ENCODE peak calls at places on chromosomes 13 and 19, in ten cellular contexts. V is stimulated activated CD4-positive, alpha-beta T cell treated with anti-CD3 and anti-CD28 coated beads, Interleukin-15, amount 100 ng/mL, for 24 hours; E is pons; W is foreskin keratinocyte; Z is GOT3; C is kidney epithelial cell; R is caudate nucleus; H is hepatocyte; J is iris pigment epithelial cell; G is T-cell. S is an unnamed sample.

GRCh38 chr13:36105726-36106125 is 25.5 kb downstream of the DCLK1 start:
- DNase-seq in V (no peak), E (no peak), W (no peak), Z (no peak), C (no peak), R (no peak), H (no peak), J (no peak), G (no peak), S (no peak)

GRCh38 chr19:42270346-42271044 is 1.4 kb downstream of the CIC start:
- DNase-seq in V (peak), E (peak), W (peak), Z (no peak), C (no peak), R (peak), H (no peak), J (peak), G (peak), S (no peak)

GRCh38 chr13:23455401-23456185 is 22.1 kb upstream of the SACS start:
- DNase-seq in V (no peak), E (no peak), W (peak), Z (no peak), C (no peak), R (no peak), H (no peak), J (no peak), G (no peak), S (no peak)

GRCh38 chr13:110186221-110186838 is 120.6 kb downstream of the COL4A1 start:
- DNase-seq in V (no peak), E (no peak), W (no peak), Z (no peak), C (no peak), R (no peak), H (peak), J (no peak), G (no peak), S (no peak)

GRCh38 chr19:49327878-49328544 is 3.0 kb upstream of the SLC6A16 start:
- DNase-seq in V (peak), E (no peak), W (peak), Z (no peak), C (no peak), R (no peak), H (no peak), J (peak), G (peak), S (no peak)

GRCh38 chr19:53771133-53771532 is 53.0 kb downstream of the NLRP12 start:
- DNase-seq in V (no peak), E (no peak), W (peak), Z (no peak), C (no peak), R (no peak), H (peak), J (no peak), G (no peak), S (no peak)

GRCh38 chr19:13297023-13297422 is 146.8 kb downstream of the IER2 start:
- DNase-seq in V (no peak), E (no peak), W (no peak), Z (no peak), C (no peak), R (no peak), H (no peak), J (peak), G (no peak), S (no peak)

GRCh38 chr13:101795025-101795424 is 342.6 kb downstream of the ITGBL1 start:
- DNase-seq in V (no peak), E (no peak), W (no peak), Z (no peak), C (no peak), R (no peak), H (no peak), J (no peak), G (no peak), S (no peak)

GRCh38 chr13:36332986-36333385 is 13.2 kb downstream of the SPART start:
- DNase-seq in V (no peak), E (no peak), W (peak), Z (no peak), C (no peak), R (no peak), H (no peak), J (peak), G (no peak), S (no peak)

GRCh38 chr13:30745917-30746686 is 10.8 kb downstream of the ALOX5AP start:
- DNase-seq in V (no peak), E (peak), W (no peak), Z (no peak), C (no peak), R (no peak), H (peak), J (no peak), G (no peak), S (peak)

GRCh38 chr13:24161980-24162517 is 1.5 kb downstream of the SPATA13 start:
- DNase-seq in V (no peak), E (peak), W (no peak), Z (no peak), C (no peak), R (no peak), H (no peak), J (no peak), G (no peak), S (no peak)

GRCh38 chr13:80477641-80478443 is 136.9 kb upstream of the SPRY2 start:
- DNase-seq in V (no peak), E (no peak), W (peak), Z (no peak), C (no peak), R (no peak), H (peak), J (no peak), G (no peak), S (no peak)

GRCh38 chr13:34751492-34751891 is 190.6 kb upstream of the NBEA start:
- DNase-seq in V (no peak), E (no peak), W (no peak), Z (no peak), C (no peak), R (no peak), H (no peak), J (no peak), G (no peak), S (no peak)

GRCh38 chr19:6551607-6552450 is 21.0 kb downstream of the TNFSF9 start:
- DNase-seq in V (peak), E (no peak), W (no peak), Z (no peak), C (no peak), R (no peak), H (peak), J (no peak), G (peak), S (no peak)

GRCh38 chr13:50200562-50200961 is 185.3 kb downstream of the KCNRG start:
- DNase-seq in V (no peak), E (no peak), W (no peak), Z (no peak), C (no peak), R (no peak), H (no peak), J (no peak), G (no peak), S (no peak)

GRCh38 chr13:112900691-112901091 is 68.3 kb upstream of the MCF2L start:
- DNase-seq in V (no peak), E (no peak), W (no peak), Z (no peak), C (no peak), R (no peak), H (no peak), J (no peak), G (no peak), S (no peak)

GRCh38 chr19:4267101-4267900 is 11.8 kb upstream of the SHD start:
- DNase-seq in V (peak), E (no peak), W (peak), Z (no peak), C (no peak), R (no peak), H (peak), J (peak), G (peak), S (peak)

GRCh38 chr13:100987993-100988392 is 313.4 kb upstream of the TMTC4 start:
- DNase-seq in V (no peak), E (peak), W (peak), Z (no peak), C (no peak), R (peak), H (no peak), J (peak), G (no peak), S (no peak)

GRCh38 chr19:40798223-40798996 is 581 bp upstream of the EGLN2 start:
- DNase-seq in V (peak), E (peak), W (peak), Z (peak), C (peak), R (peak), H (peak), J (peak), G (peak), S (peak)

GRCh38 chr19:7978196-7978825 is 27.1 kb downstream of the ELAVL1 start:
- DNase-seq in V (no peak), E (no peak), W (no peak), Z (no peak), C (no peak), R (no peak), H (no peak), J (peak), G (no peak), S (no peak)

GRCh38 chr13:50950808-50951207 is 41.2 kb downstream of the RNASEH2B start:
- DNase-seq in V (no peak), E (peak), W (no peak), Z (no peak), C (no peak), R (no peak), H (no peak), J (no peak), G (no peak), S (no peak)

GRCh38 chr13:74062933-74063332 is 71.3 kb downstream of the KLF12 start:
- DNase-seq in V (peak), E (peak), W (no peak), Z (no peak), C (no peak), R (no peak), H (no peak), J (peak), G (no peak), S (no peak)

GRCh38 chr13:48624858-48625257 is 28.9 kb upstream of the CYSLTR2 start:
- DNase-seq in V (no peak), E (peak), W (no peak), Z (no peak), C (no peak), R (no peak), H (no peak), J (peak), G (no peak), S (no peak)

GRCh38 chr19:17121736-17122293 is 46.2 kb downstream of the MYO9B start:
- DNase-seq in V (no peak), E (no peak), W (no peak), Z (no peak), C (no peak), R (no peak), H (no peak), J (peak), G (no peak), S (no peak)

GRCh38 chr13:100269837-100270236 is 180.9 kb downstream of the PCCA start:
- DNase-seq in V (no peak), E (peak), W (no peak), Z (no peak), C (no peak), R (peak), H (no peak), J (peak), G (no peak), S (no peak)

GRCh38 chr13:50393641-50394040 is 378.4 kb downstream of the KCNRG start:
- DNase-seq in V (no peak), E (peak), W (no peak), Z (no peak), C (no peak), R (peak), H (no peak), J (peak), G (no peak), S (peak)

GRCh38 chr19:6249296-6249695 is 30.5 kb downstream of the MLLT1 start:
- DNase-seq in V (no peak), E (peak), W (no peak), Z (no peak), C (no peak), R (no peak), H (no peak), J (peak), G (no peak), S (no peak)

GRCh38 chr13:109154146-109154545 is 524.7 kb downstream of the MYO16 start:
- DNase-seq in V (no peak), E (no peak), W (peak), Z (no peak), C (no peak), R (no peak), H (no peak), J (peak), G (no peak), S (no peak)

GRCh38 chr19:56839665-56840451 is 668 bp downstream of the PEG3 start:
- DNase-seq in V (peak), E (no peak), W (peak), Z (no peak), C (peak), R (peak), H (no peak), J (peak), G (no peak), S (peak)

S was measured in SJCRH30.